ENCODE peak calls at places on chromosome X, in six cellular contexts. R, H, C, G, U and Q are unnamed samples.

GRCh38 chrX:41373989-41374606 is 40.1 kb downstream of the DDX3X start:
- DNase-seq in G (no peak), R (no peak), H (no peak), C (no peak), U (no peak), Q (no peak)

GRCh38 chrX:139903229-139903628 is 29.6 kb downstream of the ATP11C start:
- DNase-seq in H (no peak), C (no peak), R (no peak), U (no peak), G (no peak), Q (no peak)

GRCh38 chrX:46575991-46576392 is 2.4 kb downstream of the CHST7 start:
- DNase-seq in G (peak), H (no peak), R (no peak), C (peak), U (no peak), Q (peak)

GRCh38 chrX:122850326-122850725 is 333.8 kb upstream of the GRIA3 start:
- DNase-seq in R (no peak), G (no peak), C (no peak), U (no peak), H (no peak), Q (no peak)

GRCh38 chrX:56572975-56573374 is 9.5 kb downstream of the UBQLN2 start:
- DNase-seq in R (no peak), H (no peak), U (no peak), G (no peak), C (peak), Q (no peak)

GRCh38 chrX:133265331-133265730 is 47.2 kb upstream of the TFDP3 start:
- DNase-seq in C (no peak), H (no peak), G (peak), U (no peak), R (no peak), Q (peak)

GRCh38 chrX:154980330-154981115 is 42.0 kb downstream of the F8 start:
- DNase-seq in H (peak), G (peak), U (peak), R (peak), C (peak), Q (peak)

GRCh38 chrX:39688576-39689373 is 409.0 kb downstream of the BCOR start:
- DNase-seq in U (no peak), R (peak), H (no peak), C (peak), G (peak), Q (peak)

GRCh38 chrX:8726031-8726652 is 5.8 kb downstream of the ANOS1 start:
- DNase-seq in R (no peak), C (no peak), U (no peak), H (no peak), G (peak), Q (no peak)

GRCh38 chrX:24341795-24342194 is 18.6 kb upstream of the SUPT20HL1 start:
- DNase-seq in G (no peak), C (no peak), U (no peak), R (no peak), H (no peak), Q (no peak)

GRCh38 chrX:112941209-112941788 is 100.7 kb upstream of the AMOT start:
- DNase-seq in U (peak), H (no peak), C (no peak), R (no peak), G (no peak), Q (no peak)

GRCh38 chrX:32191316-32191715 is 1020.0 kb downstream of the DMD start:
- DNase-seq in C (no peak), G (no peak), R (no peak), U (no peak), H (no peak), Q (no peak)

GRCh38 chrX:69317721-69318120 is 152.5 kb upstream of the PJA1 start:
- DNase-seq in R (no peak), C (no peak), U (no peak), H (no peak), G (no peak), Q (no peak)

GRCh38 chrX:724256-724655 is 93.7 kb downstream of the SHOX start:
- DNase-seq in U (no peak), G (no peak), H (no peak), R (peak), C (no peak), Q (no peak)

GRCh38 chrX:47187106-47187677 is 6.4 kb upstream of the UBA1 start:
- DNase-seq in H (no peak), U (no peak), R (no peak), G (peak), C (no peak), Q (peak)

GRCh38 chrX:135973025-135973547 is 702 bp downstream of the MMGT1 start:
- DNase-seq in G (peak), H (no peak), R (no peak), C (no peak), U (no peak), Q (peak)
- TF ChIP-seq CTCF in G (no peak), H (no peak), R (no peak), C (no peak), U (peak), Q (no peak)

GRCh38 chrX:71128915-71129765 is 10.7 kb downstream of the MED12 start:
- DNase-seq in H (no peak), C (peak), R (peak), U (no peak), G (peak), Q (peak)
- H3K27ac ChIP-seq in H (no peak), C (no peak), R (no peak), U (no peak), G (no peak), Q (no peak)

DNA sequence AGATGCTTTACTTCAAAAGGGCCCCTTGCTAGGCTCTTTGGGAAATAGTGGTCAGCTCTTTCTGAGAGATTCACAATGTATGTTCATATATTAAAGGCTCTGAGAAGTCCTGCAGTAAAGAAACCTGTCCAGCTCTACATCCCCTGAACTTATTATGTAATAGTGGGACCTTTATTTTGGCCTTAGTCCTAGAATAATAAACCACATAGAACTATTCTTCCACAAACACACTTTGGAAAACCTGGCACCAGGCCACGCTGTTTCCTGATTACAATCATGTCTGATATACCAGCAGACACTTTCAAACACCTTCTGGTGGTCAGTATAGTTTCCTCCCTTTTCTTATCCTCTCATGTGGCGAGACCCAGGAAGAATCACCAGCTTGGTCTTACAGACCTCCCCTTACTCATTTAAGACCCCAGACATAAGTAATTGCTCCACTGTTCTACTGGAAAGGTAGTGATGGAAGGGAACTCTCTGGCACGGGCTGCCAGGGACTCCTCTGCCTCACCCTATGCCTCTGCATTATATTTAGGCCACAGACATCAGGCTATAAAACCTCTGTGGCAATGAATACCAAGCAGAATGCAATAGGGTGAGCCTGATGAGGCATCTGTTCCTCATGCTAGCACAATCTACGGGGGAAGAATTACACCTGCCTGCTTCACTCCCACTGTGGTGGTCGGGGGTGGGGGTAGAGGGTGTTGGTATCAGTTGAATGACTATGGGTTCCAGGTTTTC is 5.7 kb upstream of the PPEF1 start:
- DNase-seq in R (no peak), H (no peak), G (no peak), C (no peak), U (no peak), Q (peak)
- H3K4me3 ChIP-seq in R (no peak), H (no peak), G (no peak), C (no peak), U (no peak), Q (no peak)

GRCh38 chrX:153688071-153688470 is 345 bp downstream of the SLC6A8 start:
- DNase-seq in G (no peak), C (no peak), R (no peak), H (no peak), U (no peak), Q (no peak)

GRCh38 chrX:153688534-153688899 is 791 bp downstream of the SLC6A8 start:
- DNase-seq in H (no peak), U (no peak), R (no peak), C (no peak), G (no peak), Q (no peak)

GRCh38 chrX:153688900-153689590 is 1.3 kb downstream of the SLC6A8 start:
- DNase-seq in C (peak), R (no peak), G (no peak), H (no peak), U (no peak), Q (peak)

GRCh38 chrX:153690466-153690865 is 2.7 kb downstream of the SLC6A8 start:
- DNase-seq in G (no peak), H (no peak), U (no peak), R (no peak), C (no peak), Q (no peak)

GRCh38 chrX:153689654-153690465 is 2.1 kb downstream of the SLC6A8 start:
- DNase-seq in R (no peak), G (no peak), H (no peak), C (no peak), U (no peak), Q (no peak)
- TF ChIP-seq CTCF in R (no peak), G (peak), H (peak), C (no peak), U (no peak), Q (no peak)

GRCh38 chrX:2485789-2486345 is 14.9 kb downstream of the DHRSX start:
- DNase-seq in U (no peak), C (no peak), G (no peak), R (no peak), H (no peak), Q (no peak)

GRCh38 chrX:2485460-2485753 is 15.4 kb downstream of the DHRSX start:
- DNase-seq in C (no peak), G (peak), U (no peak), H (no peak), R (no peak), Q (no peak)

GRCh38 chrX:2487366-2487765 is 13.4 kb downstream of the DHRSX start:
- DNase-seq in H (no peak), R (no peak), C (no peak), U (no peak), G (no peak), Q (no peak)

GRCh38 chrX:2484721-2485459 is 15.9 kb downstream of the DHRSX start:
- DNase-seq in U (no peak), C (no peak), R (no peak), G (peak), H (no peak), Q (no peak)

DNA sequence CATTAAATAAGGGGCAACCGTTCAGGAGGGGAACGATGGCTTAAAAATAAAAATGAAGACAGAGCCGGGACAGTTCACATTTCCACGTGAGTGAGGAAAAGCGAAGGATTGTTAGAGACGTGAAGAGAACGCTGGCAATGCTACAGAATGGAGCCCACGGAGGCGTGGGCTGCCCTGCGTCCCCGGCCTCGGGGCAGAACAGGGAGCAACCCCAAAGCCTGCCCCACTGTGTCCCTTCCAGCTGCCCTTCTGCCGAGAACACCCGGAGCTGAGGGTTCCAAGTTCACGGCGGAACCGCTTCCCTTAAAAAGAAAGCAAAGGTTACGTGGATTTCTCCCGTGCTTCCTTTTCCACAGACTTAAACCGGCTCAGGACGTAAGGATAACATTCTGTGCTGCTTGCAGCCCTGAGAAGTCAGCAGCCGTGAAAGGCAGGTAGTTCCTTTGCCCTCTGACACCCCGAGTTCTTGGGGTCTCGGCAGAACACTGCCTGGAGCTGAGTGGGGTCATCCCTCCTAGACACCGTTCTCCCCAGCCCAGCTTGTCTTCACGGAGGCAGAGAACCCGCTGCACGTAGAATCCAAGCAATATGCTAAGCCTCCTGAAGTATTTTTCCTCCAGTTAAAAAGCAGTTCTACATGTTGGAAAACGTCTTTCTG is 14.2 kb downstream of the DHRSX start:
- DNase-seq in U (no peak), C (no peak), H (no peak), G (no peak), R (no peak), Q (no peak)
- H3K27ac ChIP-seq in U (no peak), C (no peak), H (no peak), G (peak), R (no peak), Q (no peak)

GRCh38 chrX:131841496-131842410 is 181.3 kb upstream of the STK26 start:
- DNase-seq in U (no peak), R (no peak), H (peak), C (peak), G (peak), Q (peak)

GRCh38 chrX:131843996-131844395 is 179.1 kb upstream of the STK26 start:
- DNase-seq in R (no peak), C (no peak), U (no peak), H (no peak), G (no peak), Q (no peak)

GRCh38 chrX:131845201-131845600 is 177.9 kb upstream of the STK26 start:
- DNase-seq in U (no peak), H (no peak), G (no peak), R (no peak), C (no peak), Q (no peak)

GRCh38 chrX:131840799-131841495 is 182.2 kb upstream of the STK26 start:
- DNase-seq in G (no peak), C (no peak), U (no peak), R (no peak), H (no peak), Q (no peak)

GRCh38 chrX:131845771-131846170 is 177.3 kb upstream of the STK26 start:
- DNase-seq in G (no peak), C (no peak), U (no peak), H (no peak), R (no peak), Q (no peak)
- H3K4me3 ChIP-seq in G (no peak), C (no peak), U (no peak), H (no peak), R (no peak), Q (no peak)

DNA sequence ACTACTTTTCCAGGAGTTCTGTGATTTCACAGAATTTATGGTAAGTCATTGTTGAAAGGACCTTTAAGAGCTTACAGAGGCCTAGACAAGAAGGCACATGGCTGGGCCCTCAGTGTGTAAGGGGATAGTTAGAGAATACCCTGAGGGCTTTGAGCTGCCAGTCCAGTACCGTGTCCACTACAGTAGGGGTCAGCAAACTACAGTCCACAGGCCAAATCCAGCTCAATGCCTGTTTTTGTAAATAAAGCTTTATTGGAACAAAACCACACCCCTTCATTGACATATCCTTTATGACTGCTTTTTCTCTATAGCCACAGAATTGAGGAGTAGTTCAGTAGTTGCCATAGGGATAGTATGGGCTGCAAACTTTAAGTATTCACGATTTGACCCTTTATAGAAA is 176.2 kb downstream of the MID1 start:
- DNase-seq in C (no peak), U (no peak), H (no peak), G (peak), R (no peak), Q (no peak)
- TF ChIP-seq CTCF in C (no peak), U (no peak), H (no peak), G (no peak), R (no peak), Q (no peak)

GRCh38 chrX:79081895-79082512 is 62.5 kb upstream of the GPR174 start:
- DNase-seq in R (no peak), G (peak), H (no peak), C (peak), U (peak), Q (peak)
- H3K27ac ChIP-seq in R (no peak), G (no peak), H (no peak), C (no peak), U (no peak), Q (no peak)

GRCh38 chrX:64977830-64978229 is 1.6 kb upstream of the ZC4H2 start:
- DNase-seq in G (no peak), U (no peak), R (no peak), C (no peak), H (no peak), Q (no peak)

GRCh38 chrX:64976673-64977040 is 407 bp upstream of the ZC4H2 start:
- DNase-seq in H (no peak), G (peak), C (no peak), R (no peak), U (no peak), Q (no peak)

GRCh38 chrX:64977051-64977450 is 801 bp upstream of the ZC4H2 start:
- DNase-seq in G (no peak), U (no peak), C (no peak), H (no peak), R (no peak), Q (no peak)

GRCh38 chrX:64975491-64975890 is 759 bp downstream of the ZC4H2 start:
- DNase-seq in C (peak), H (no peak), G (peak), U (no peak), R (no peak), Q (peak)

GRCh38 chrX:64975989-64976672 is at the start of gene ZC4H2:
- DNase-seq in G (peak), H (peak), C (peak), U (peak), R (peak), Q (peak)
- H3K4me3 ChIP-seq in G (peak), H (peak), C (peak), U (peak), R (peak), Q (peak)